ENCODE peak calls at places on chromosomes 16 and 17, in four cellular contexts. M is HCT116, L is cardiac fibroblast, K is AG09309. Q is an unnamed sample.
A peak's percentile ranks its signal among the peaks of the same experiment; 100 is the strongest.

GRCh38 chr17:73030501-73030911 is 62.0 kb downstream of the SLC39A11 start:
- DNase-seq in M (no peak), L (no peak), K (no peak), Q (no peak)

GRCh38 chr16:72537684-72538083 is 365.7 kb upstream of the PMFBP1 start:
- DNase-seq in M (no peak), L (peak; percentile 71), K (no peak), Q (peak; percentile 10)

GRCh38 chr17:36680701-36681202 is 79.4 kb downstream of the MRM1 start:
- DNase-seq in M (no peak), L (no peak), K (no peak), Q (no peak)

GRCh38 chr17:77707546-77707945 is 251.0 kb upstream of the TNRC6C start:
- DNase-seq in M (no peak), L (no peak), K (no peak), Q (no peak)

GRCh38 chr16:10878644-10879498 is 1.9 kb downstream of the CIITA start:
- DNase-seq in M (no peak), L (peak; percentile 8), K (no peak), Q (no peak)

GRCh38 chr17:21214777-21215541 is 998 bp upstream of the TMEM11 start:
- DNase-seq in M (no peak), L (no peak), K (no peak), Q (peak; percentile 17)

GRCh38 chr17:78357177-78357586 is 2.7 kb downstream of the SOCS3 start:
- DNase-seq in M (no peak), L (peak; percentile 61), K (no peak), Q (no peak)

GRCh38 chr16:12706628-12707027 is 97.1 kb downstream of the CPPED1 start:
- DNase-seq in M (no peak), L (no peak), K (no peak), Q (no peak)

GRCh38 chr16:9144106-9144505 is 52.7 kb downstream of the HAPSTR1 start:
- DNase-seq in M (no peak), L (no peak), K (no peak), Q (no peak)

GRCh38 chr16:74726736-74727135 is 26.1 kb upstream of the MLKL start:
- DNase-seq in M (no peak), L (peak; percentile 37), K (no peak), Q (no peak)

GRCh38 chr17:50447870-50448573 is 20.7 kb downstream of the CHAD start:
- DNase-seq in M (no peak), L (no peak), K (no peak), Q (no peak)

GRCh38 chr17:28346746-28347246 is 10.5 kb downstream of the POLDIP2 start:
- DNase-seq in M (no peak), L (no peak), K (no peak), Q (no peak)

DNA sequence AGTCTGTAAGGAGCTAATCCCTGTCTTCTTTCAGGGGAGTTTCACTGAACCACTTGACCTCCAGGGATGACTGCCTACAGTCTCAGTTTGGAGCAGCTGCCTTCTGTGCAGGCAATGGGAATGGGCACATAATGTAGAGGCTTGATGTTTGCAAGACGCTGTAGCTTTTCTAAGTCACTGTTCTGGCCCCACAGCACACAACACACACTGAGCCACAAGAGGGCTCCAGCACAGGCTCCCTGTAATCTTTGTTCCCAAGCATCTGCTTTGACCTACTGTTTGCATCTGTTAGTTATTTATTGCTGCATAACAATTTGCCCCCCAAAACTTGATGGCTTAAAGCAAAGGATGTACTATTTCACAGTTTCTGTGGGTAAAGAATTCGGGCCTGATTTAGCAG is 419.0 kb upstream of the ASIC2 start:
- DNase-seq in M (no peak), L (no peak), K (no peak), Q (no peak)
- TF ChIP-seq CTCF in M (no peak), L (no peak), K (no peak), Q (no peak)

DNA sequence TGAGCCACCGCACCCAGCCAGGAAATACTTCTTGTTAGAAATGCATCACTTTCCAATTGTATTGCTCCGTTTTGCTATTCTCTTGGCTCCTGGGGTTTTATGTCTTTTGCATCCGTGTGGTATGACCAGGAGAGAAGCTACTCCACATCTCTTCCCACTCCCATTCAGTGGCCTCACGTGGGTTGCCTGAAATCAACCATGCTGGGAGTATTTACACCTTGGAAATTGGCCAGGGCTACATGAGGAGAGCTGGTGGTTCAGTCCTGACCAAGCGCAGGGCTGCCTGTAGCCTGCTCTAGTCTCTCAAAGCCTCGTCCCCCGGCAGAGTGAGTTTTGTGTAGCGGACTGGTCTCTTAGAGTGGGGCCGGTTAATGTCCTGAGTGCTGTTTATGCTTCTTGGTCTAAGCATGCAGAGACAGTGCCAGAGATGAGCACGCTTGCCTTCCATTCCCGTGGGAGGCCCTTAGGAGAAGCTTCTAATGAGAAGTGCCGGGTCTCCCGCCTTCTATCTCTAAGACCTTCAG is 3.8 kb downstream of the WFDC1 start:
- DNase-seq in M (no peak), L (no peak), K (no peak), Q (no peak)
- H3K4me3 ChIP-seq in M (no peak overlapping the region), L (no peak overlapping the region), K (no peak overlapping the region), Q (no peak overlapping the region)

GRCh38 chr16:31267332-31268032 is 7.7 kb downstream of the ITGAM start:
- DNase-seq in M (no peak), L (no peak), K (no peak), Q (peak; percentile 69)
- TF ChIP-seq CTCF in M (no peak), L (no peak), K (no peak), Q (no peak)

GRCh38 chr17:2855063-2855600 is 58.9 kb downstream of the RAP1GAP2 start:
- DNase-seq in M (no peak), L (peak; percentile 17), K (no peak), Q (peak; percentile 67)
- H3K4me3 ChIP-seq in M (peak overlapping the region; percentile 85), L (no peak overlapping the region), K (no peak overlapping the region), Q (peak overlapping the region; percentile 76)

Q was measured in epithelial cell of esophagus.